ENCODE peak calls at places on chromosomes 12 and 14, in seven cellular contexts. X, Y, J, A, I, N and V are unnamed samples.

GRCh38 chr12:95790025-95790911 is at the start of gene NTN4:
- DNase-seq in N (no peak), I (peak), A (peak), X (peak), Y (peak), J (peak), V (peak)

GRCh38 chr12:87160848-87161601 is 868.2 kb downstream of the C12orf50 start:
- DNase-seq in X (no peak), Y (no peak), J (no peak), I (no peak), A (no peak), N (no peak), V (no peak)

GRCh38 chr12:76143343-76144252 is 59.1 kb upstream of the NAP1L1 start:
- DNase-seq in A (no peak), Y (peak), X (no peak), J (no peak), N (no peak), I (peak), V (no peak)

GRCh38 chr14:20400965-20401593 is 12.2 kb downstream of the TEP1 start:
- DNase-seq in N (no peak), J (no peak), I (no peak), A (peak), Y (no peak), X (no peak), V (no peak)

GRCh38 chr14:97554597-97554996 is 757.4 kb downstream of the VRK1 start:
- DNase-seq in X (no peak), I (no peak), J (no peak), N (no peak), Y (no peak), A (no peak), V (no peak)

GRCh38 chr14:61525293-61526011 is 169.9 kb upstream of the HIF1A start:
- DNase-seq in A (peak), J (no peak), Y (peak), I (no peak), X (peak), N (peak), V (no peak)

GRCh38 chr12:6769681-6770080 is 2.6 kb upstream of the LAG3 start:
- DNase-seq in Y (no peak), J (no peak), I (no peak), N (no peak), A (no peak), X (no peak), V (no peak)

GRCh38 chr14:25122843-25123242 is 72.9 kb upstream of the STXBP6 start:
- DNase-seq in A (no peak), Y (no peak), J (no peak), X (no peak), N (no peak), I (no peak), V (no peak)

GRCh38 chr14:45610303-45610702 is 357.3 kb upstream of the MIS18BP1 start:
- DNase-seq in J (no peak), X (no peak), A (peak), I (no peak), N (peak), Y (no peak), V (no peak)

GRCh38 chr14:64293976-64294671 is at the start of gene ESR2:
- DNase-seq in A (peak), N (peak), I (peak), Y (peak), X (peak), J (peak), V (peak)

GRCh38 chr14:54192610-54193009 is 204.2 kb upstream of the CDKN3 start:
- DNase-seq in X (no peak), I (no peak), J (no peak), Y (no peak), A (no peak), N (no peak), V (no peak)

GRCh38 chr12:52168019-52168717 is 23.6 kb downstream of the KRT80 start:
- DNase-seq in A (no peak), X (no peak), J (no peak), Y (no peak), I (no peak), N (no peak), V (no peak)

GRCh38 chr14:71048393-71048792 is 141.1 kb downstream of the PCNX1 start:
- DNase-seq in I (no peak), N (no peak), A (no peak), Y (no peak), J (no peak), X (no peak), V (no peak)

GRCh38 chr12:7557227-7557626 is 53.6 kb upstream of the CD163 start:
- DNase-seq in A (no peak), J (no peak), Y (no peak), N (no peak), I (no peak), X (no peak), V (no peak)

GRCh38 chr12:122471324-122472226 is 29.2 kb downstream of the ZCCHC8 start:
- DNase-seq in Y (no peak), N (peak), I (peak), J (no peak), X (no peak), A (peak), V (no peak)

GRCh38 chr12:57072661-57073060 is 5.9 kb downstream of the NEMP1 start:
- DNase-seq in X (no peak), A (peak), Y (no peak), J (no peak), I (no peak), N (no peak), V (no peak)

GRCh38 chr12:15699886-15700285 is 89.3 kb downstream of the EPS8 start:
- DNase-seq in I (no peak), N (no peak), X (no peak), Y (no peak), A (no peak), J (no peak), V (no peak)

GRCh38 chr12:45725631-45726593 is 3.6 kb upstream of the ARID2 start:
- DNase-seq in X (no peak), A (peak), I (peak), Y (peak), J (peak), N (peak), V (no peak)

GRCh38 chr12:59077153-59077930 is 157.0 kb upstream of the LRIG3 start:
- DNase-seq in A (no peak), X (no peak), Y (no peak), N (peak), J (peak), I (no peak), V (no peak)

GRCh38 chr12:59078027-59078426 is 157.7 kb upstream of the LRIG3 start:
- DNase-seq in J (no peak), X (no peak), Y (no peak), I (no peak), A (no peak), N (no peak), V (no peak)

GRCh38 chr12:59075141-59075540 is 154.8 kb upstream of the LRIG3 start:
- DNase-seq in I (no peak), Y (no peak), J (no peak), N (peak), X (no peak), A (no peak), V (no peak)

GRCh38 chr12:59076611-59077010 is 156.3 kb upstream of the LRIG3 start:
- DNase-seq in A (no peak), J (no peak), N (peak), X (no peak), I (no peak), Y (no peak), V (no peak)

DNA sequence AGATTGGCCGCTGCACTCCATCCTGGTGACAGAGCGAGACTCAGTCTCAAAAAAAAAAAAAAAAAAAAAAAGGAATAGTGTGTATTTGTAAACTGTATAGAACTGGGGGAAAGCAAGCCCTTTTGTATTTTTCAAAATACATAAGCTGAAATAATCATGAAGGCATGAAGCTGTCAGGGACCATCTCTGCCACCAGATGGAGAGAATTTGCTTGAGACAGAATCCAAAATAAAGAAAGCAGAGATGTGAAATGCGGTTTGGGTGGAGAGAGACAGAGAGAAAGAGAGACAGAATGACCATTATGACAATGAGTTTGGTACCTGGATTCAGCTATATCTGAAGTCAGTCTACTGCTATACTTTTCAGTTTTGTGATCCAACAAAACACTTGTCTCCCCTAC is 155.7 kb upstream of the LRIG3 start:
- DNase-seq in J (no peak), X (no peak), I (no peak), Y (no peak), N (no peak), A (no peak), V (no peak)
- TF ChIP-seq CTCF in J (no peak), X (no peak), I (no peak), Y (no peak), N (peak), A (no peak), V (no peak)

DNA sequence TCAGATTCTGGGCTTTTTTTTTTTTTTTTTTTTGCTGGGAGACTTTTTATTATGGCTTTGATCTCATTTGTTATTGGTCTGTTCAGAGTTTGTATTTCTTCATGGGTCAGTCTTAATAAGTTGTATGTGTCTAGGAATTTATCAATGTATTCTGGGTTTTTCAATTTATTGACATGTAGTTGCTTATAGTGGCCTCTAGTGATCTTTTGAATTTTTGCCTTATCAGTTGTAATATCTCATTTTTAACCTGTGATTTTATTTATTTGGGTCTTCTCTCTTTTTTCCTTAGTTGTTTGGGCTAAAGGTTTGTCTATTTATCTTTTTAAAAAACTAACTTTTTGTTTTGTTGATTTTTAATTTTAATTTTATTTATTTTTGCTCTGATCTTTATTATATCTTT is 45.5 kb downstream of the NAA30 start:
- DNase-seq in N (no peak), X (no peak), I (no peak), J (no peak), A (no peak), Y (no peak), V (no peak)
- TF ChIP-seq CTCF in N (no peak), X (no peak), I (no peak), J (no peak), A (no peak), Y (no peak), V (peak)

GRCh38 chr14:96109956-96110355 is 70.8 kb downstream of the C14orf132 start:
- DNase-seq in I (no peak), A (no peak), N (no peak), X (peak), J (no peak), Y (no peak), V (no peak)
- TF ChIP-seq CTCF in I (no peak), A (no peak), N (no peak), X (no peak), J (no peak), Y (no peak), V (no peak)

GRCh38 chr12:110338754-110339153 is 57.7 kb downstream of the ATP2A2 start:
- DNase-seq in I (peak), Y (no peak), X (no peak), N (peak), A (no peak), J (no peak), V (no peak)
- TF ChIP-seq CTCF in I (no peak), Y (peak), X (no peak), N (peak), A (no peak), J (no peak), V (peak)

GRCh38 chr14:81302613-81303012 is 81.9 kb upstream of the GTF2A1 start:
- DNase-seq in A (no peak), J (no peak), X (no peak), Y (no peak), N (no peak), I (no peak), V (no peak)
- TF ChIP-seq CTCF in A (no peak), J (peak), X (no peak), Y (no peak), N (no peak), I (no peak), V (peak)

DNA sequence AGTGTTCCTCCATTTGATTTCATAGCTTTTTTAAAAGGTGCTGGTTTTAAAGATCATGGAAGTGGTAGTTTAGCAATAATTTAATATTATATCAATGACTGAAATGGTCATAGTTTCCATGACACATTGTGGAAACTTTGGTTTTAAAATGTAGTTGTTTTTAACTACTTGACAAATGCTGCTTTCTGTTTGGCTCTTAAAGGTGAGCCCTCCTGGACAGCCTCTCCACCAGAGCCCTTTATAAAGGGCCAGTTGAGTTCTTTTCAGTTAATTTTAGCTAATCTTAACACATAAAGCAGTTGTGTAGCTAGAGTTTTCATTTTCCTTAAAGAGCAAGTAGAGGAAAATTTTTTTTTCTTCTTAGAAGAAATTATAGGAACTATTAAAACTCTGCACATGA is 14.0 kb downstream of the XPOT start:
- DNase-seq in N (no peak), I (no peak), X (no peak), Y (no peak), A (no peak), J (no peak), V (no peak)
- TF ChIP-seq CTCF in N (no peak), I (no peak), X (no peak), Y (no peak), A (no peak), J (no peak), V (no peak)

GRCh38 chr14:60485600-60486251 is at the start of gene C14orf39:
- DNase-seq in Y (peak), N (peak), X (peak), I (no peak), J (peak), A (peak), V (peak)

GRCh38 chr14:60485057-60485599 is 735 bp downstream of the C14orf39 start:
- DNase-seq in Y (no peak), N (no peak), X (no peak), J (peak), A (no peak), I (no peak), V (no peak)

GRCh38 chr14:60490270-60490669 is 4.4 kb upstream of the C14orf39 start:
- DNase-seq in J (no peak), Y (no peak), I (no peak), X (no peak), A (no peak), N (no peak), V (no peak)

GRCh38 chr14:60487211-60487610 is 1.3 kb upstream of the C14orf39 start:
- DNase-seq in N (no peak), I (no peak), J (no peak), A (no peak), X (no peak), Y (no peak), V (no peak)

DNA sequence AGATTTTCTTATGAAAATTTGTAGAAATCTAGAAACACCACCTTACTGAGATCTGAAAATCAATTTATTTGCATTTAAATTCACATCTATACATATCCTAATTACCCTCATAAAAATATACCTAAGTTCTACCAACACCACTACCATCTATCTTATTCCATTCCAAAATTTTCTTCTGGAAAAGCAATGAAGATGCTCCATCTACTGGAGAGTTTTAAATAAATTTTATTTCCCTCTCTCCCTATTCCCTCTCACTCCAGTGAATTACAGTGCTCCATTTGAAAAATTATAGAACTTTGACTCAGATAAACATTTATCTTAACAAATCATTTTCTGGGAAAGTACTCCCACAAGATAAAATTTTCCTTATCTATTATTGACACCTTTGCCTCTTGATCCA is 2.3 kb upstream of the C14orf39 start:
- DNase-seq in Y (no peak), X (no peak), I (no peak), A (no peak), J (no peak), N (no peak), V (no peak)
- TF ChIP-seq CTCF in Y (no peak), X (no peak), I (no peak), A (no peak), J (no peak), N (peak), V (peak)

GRCh38 chr12:4580165-4580773 is 18.3 kb downstream of the DYRK4 start:
- DNase-seq in I (no peak), Y (no peak), X (no peak), A (no peak), N (no peak), J (no peak), V (no peak)
- TF ChIP-seq CTCF in I (no peak), Y (no peak), X (no peak), A (no peak), N (no peak), J (no peak), V (no peak)

GRCh38 chr12:64042901-64043300 is 179.2 kb downstream of the KICS2 start:
- DNase-seq in Y (no peak), X (no peak), J (no peak), A (no peak), I (no peak), N (peak), V (no peak)

GRCh38 chr12:64036414-64036813 is 185.7 kb downstream of the KICS2 start:
- DNase-seq in I (no peak), A (peak), X (no peak), J (no peak), N (no peak), Y (no peak), V (no peak)

GRCh38 chr12:64044171-64044570 is 177.9 kb downstream of the KICS2 start:
- DNase-seq in N (no peak), A (no peak), Y (no peak), J (no peak), X (no peak), I (no peak), V (no peak)

GRCh38 chr12:64034901-64035576 is 187.1 kb downstream of the KICS2 start:
- DNase-seq in X (no peak), I (no peak), A (no peak), N (no peak), J (no peak), Y (no peak), V (no peak)

DNA sequence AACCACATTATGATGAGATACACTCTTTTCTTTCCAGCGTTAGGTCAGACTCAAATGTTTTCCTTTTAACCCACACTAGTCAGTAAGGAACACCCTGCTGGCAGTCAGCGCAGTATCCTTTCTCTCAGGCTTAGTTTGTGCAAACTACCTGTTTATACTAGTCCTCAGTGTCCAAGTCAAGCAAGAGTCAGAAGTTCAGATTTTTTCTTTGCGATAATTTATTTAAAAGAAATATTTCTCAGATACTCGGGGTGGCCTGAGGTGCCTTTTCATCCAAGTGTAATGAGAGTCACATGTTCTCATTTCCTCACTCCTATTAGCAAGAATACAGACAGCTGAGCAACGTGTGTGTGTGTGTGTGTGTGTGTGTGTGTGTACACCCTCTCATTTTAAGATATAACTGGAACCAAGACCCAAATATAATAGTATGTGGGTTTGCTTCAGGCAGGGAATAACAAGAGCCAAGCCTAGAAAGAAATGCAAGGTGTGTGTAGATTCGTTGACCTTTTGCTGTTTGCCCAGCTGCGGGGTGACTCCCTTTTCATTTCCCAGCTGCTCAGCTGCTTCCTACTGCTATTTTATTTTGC is 182.7 kb downstream of the KICS2 start:
- DNase-seq in A (peak), Y (no peak), J (no peak), I (no peak), X (no peak), N (peak), V (no peak)
- TF ChIP-seq CTCF in A (peak), Y (no peak), J (no peak), I (no peak), X (no peak), N (no peak), V (no peak)